ENCODE peak calls at places on chromosomes 16 and 17, in six cellular contexts. U, P, E, Z, V and O are unnamed samples.

GRCh38 chr17:43791589-43791988 is 11.4 kb downstream of the CFAP97D1 start:
- DNase-seq in U (peak; percentile 50), P (peak; percentile 61), E (no peak), Z (no peak), V (no peak), O (no peak)

GRCh38 chr17:32161029-32161428 is 18.7 kb downstream of the RHOT1 start:
- DNase-seq in U (peak; percentile 84), P (no peak), E (no peak), Z (no peak), V (no peak), O (no peak)

GRCh38 chr16:1159973-1160772 is 7.3 kb downstream of the CACNA1H start:
- DNase-seq in U (no peak), P (no peak), E (peak; percentile 60), Z (peak; percentile 60), V (peak; percentile 8), O (no peak)

GRCh38 chr16:75494696-75495601 is at the start of gene CHST6:
- DNase-seq in U (peak; percentile 33), P (peak; percentile 57), E (peak; percentile 45), Z (peak; percentile 70), V (no peak), O (no peak)

GRCh38 chr17:72120878-72121163 is at the start of gene SOX9:
- DNase-seq in U (peak; percentile 96), P (peak; percentile 98), E (peak; percentile 91), Z (peak; percentile 84), V (peak; percentile 93), O (peak; percentile 94)

GRCh38 chr17:63435681-63436522 is 10.2 kb downstream of the CYB561 start:
- DNase-seq in U (no peak), P (no peak), E (no peak), Z (no peak), V (no peak), O (peak; percentile 81)

GRCh38 chr16:9112166-9112843 is 20.9 kb downstream of the HAPSTR1 start:
- DNase-seq in U (no peak), P (no peak), E (no peak), Z (no peak), V (no peak), O (no peak)

GRCh38 chr17:80133626-80133970 is 13.3 kb downstream of the EIF4A3 start:
- DNase-seq in U (no peak), P (no peak), E (no peak), Z (no peak), V (no peak), O (no peak)

GRCh38 chr16:84942786-84943185 is 68.5 kb downstream of the ZDHHC7 start:
- DNase-seq in U (peak; percentile 39), P (no peak), E (no peak), Z (no peak), V (no peak), O (no peak)

GRCh38 chr16:78809535-78809934 is 710.1 kb downstream of the WWOX start:
- DNase-seq in U (no peak), P (no peak), E (no peak), Z (no peak), V (no peak), O (no peak)

GRCh38 chr17:27466748-27467375 is 10.6 kb downstream of the KSR1 start:
- DNase-seq in U (no peak), P (no peak), E (no peak), Z (no peak), V (no peak), O (no peak)

GRCh38 chr17:44348234-44348987 is 3.3 kb downstream of the GRN start:
- DNase-seq in U (no peak), P (no peak), E (no peak), Z (no peak), V (no peak), O (no peak)

GRCh38 chr17:40615989-40616476 is 31.6 kb downstream of the SMARCE1 start:
- DNase-seq in U (no peak), P (no peak), E (no peak), Z (no peak), V (no peak), O (no peak)

GRCh38 chr16:83615553-83615952 is 192.2 kb upstream of the HSBP1 start:
- DNase-seq in U (peak; percentile 21), P (no peak), E (no peak), Z (no peak), V (no peak), O (no peak)

GRCh38 chr16:626174-626765 is 4.5 kb upstream of the WFIKKN1 start:
- DNase-seq in U (no peak), P (no peak), E (no peak), Z (no peak), V (no peak), O (no peak)

GRCh38 chr17:81429353-81429774 is 34.1 kb downstream of the BAHCC1 start:
- DNase-seq in U (peak; percentile 29), P (peak; percentile 88), E (peak; percentile 78), Z (peak; percentile 85), V (no peak), O (peak; percentile 70)

GRCh38 chr17:39243155-39243554 is 17.4 kb upstream of the STAC2 start:
- DNase-seq in U (no peak), P (no peak), E (no peak), Z (no peak), V (no peak), O (no peak)

GRCh38 chr17:62009220-62009619 is 55.9 kb downstream of the MED13 start:
- DNase-seq in U (no peak), P (no peak), E (no peak), Z (no peak), V (no peak), O (no peak)

GRCh38 chr16:24838554-24839266 is 7.1 kb upstream of the SLC5A11 start:
- DNase-seq in U (peak; percentile 65), P (peak; percentile 14), E (no peak), Z (peak; percentile 53), V (no peak), O (no peak)

GRCh38 chr17:61828694-61829093 is 34.6 kb downstream of the BRIP1 start:
- DNase-seq in U (no peak), P (no peak), E (no peak), Z (no peak), V (no peak), O (no peak)

GRCh38 chr17:82257473-82257872 is 16.0 kb downstream of the CSNK1D start:
- DNase-seq in U (no peak), P (no peak), E (no peak), Z (no peak), V (no peak), O (no peak)

GRCh38 chr16:66360624-66361324 is 5.7 kb upstream of the CDH5 start:
- DNase-seq in U (no peak), P (no peak), E (no peak), Z (peak; percentile 37), V (no peak), O (no peak)

GRCh38 chr17:41338961-41339485 is 11.6 kb downstream of the KRT33A start:
- DNase-seq in U (no peak), P (no peak), E (no peak), Z (no peak), V (no peak), O (no peak)

GRCh38 chr17:4499431-4500187 is 928 bp downstream of the SPNS2 start:
- DNase-seq in U (no peak), P (peak; percentile 18), E (peak; percentile 57), Z (no peak), V (no peak), O (no peak)

GRCh38 chr17:7114875-7115614 is 423 bp upstream of the ASGR2 start:
- DNase-seq in U (no peak), P (no peak), E (no peak), Z (peak; percentile 43), V (no peak), O (no peak)

GRCh38 chr16:35750701-35751104 is 2291.3 kb downstream of the TP53TG3F start:
- DNase-seq in U (no peak), P (no peak), E (no peak), Z (no peak), V (no peak), O (no peak)

GRCh38 chr17:42112552-42113176 is at the start of gene DHX58:
- DNase-seq in U (peak; percentile 49), P (peak; percentile 76), E (no peak), Z (peak; percentile 78), V (peak; percentile 59), O (peak; percentile 83)

GRCh38 chr16:11253009-11253994 is 2.7 kb downstream of the SOCS1 start:
- DNase-seq in U (peak; percentile 56), P (no peak), E (no peak), Z (no peak), V (no peak), O (no peak)

GRCh38 chr17:48643697-48644012 is 17.5 kb upstream of the HOXB9 start:
- DNase-seq in U (no peak), P (no peak), E (no peak), Z (no peak), V (no peak), O (no peak)

GRCh38 chr16:84795338-84796053 is 24.3 kb upstream of the CRISPLD2 start:
- DNase-seq in U (peak; percentile 85), P (no peak), E (no peak), Z (peak; percentile 85), V (peak; percentile 61), O (no peak)

GRCh38 chr17:32158870-32159585 is 16.7 kb downstream of the RHOT1 start:
- DNase-seq in U (no peak), P (no peak), E (peak; percentile 37), Z (no peak), V (no peak), O (no peak)

GRCh38 chr17:48011405-48012150 is 26.0 kb downstream of the COPZ2 start:
- DNase-seq in U (peak; percentile 22), P (peak; percentile 88), E (no peak), Z (no peak), V (no peak), O (peak; percentile 69)

GRCh38 chr17:50190278-50191069 is 11.0 kb downstream of the COL1A1 start:
- DNase-seq in U (peak; percentile 57), P (no peak), E (no peak), Z (no peak), V (no peak), O (no peak)